ENCODE peak calls at places on chromosomes 2 and 18, in nine cellular contexts. P, D, W, E, C, B, U, K and R are unnamed samples.

GRCh38 chr2:240452471-240453256 is 17.2 kb downstream of the GPC1 start:
- DNase-seq in K (no peak), E (peak), U (peak), B (peak), P (peak), D (no peak), W (peak), C (no peak), R (peak)

GRCh38 chr2:3430211-3430610 is 50.7 kb downstream of the TRAPPC12 start:
- DNase-seq in D (no peak), C (no peak), U (no peak), P (no peak), E (no peak), W (no peak), K (no peak), B (no peak), R (no peak)

GRCh38 chr2:221741496-221742211 is 169.6 kb upstream of the EPHA4 start:
- DNase-seq in C (no peak), U (no peak), D (no peak), W (no peak), K (no peak), B (no peak), E (no peak), P (no peak), R (no peak)

GRCh38 chr2:48692292-48692691 is 63.2 kb downstream of the LHCGR start:
- DNase-seq in W (no peak), U (no peak), D (no peak), B (no peak), C (no peak), K (no peak), E (no peak), P (no peak), R (no peak)

GRCh38 chr2:130393318-130393910 is 37.6 kb downstream of the PTPN18 start:
- DNase-seq in K (no peak), U (peak), D (no peak), E (peak), P (no peak), W (peak), C (no peak), B (no peak), R (no peak)

GRCh38 chr2:130837811-130838565 is 1.3 kb downstream of the ARHGEF4 start:
- DNase-seq in D (no peak), K (no peak), E (no peak), C (no peak), W (no peak), B (no peak), U (no peak), P (no peak), R (no peak)

GRCh38 chr18:76491801-76492668 is 3.0 kb downstream of the ZNF516 start:
- DNase-seq in B (peak), C (no peak), D (no peak), P (peak), U (peak), E (no peak), K (no peak), W (no peak), R (peak)

GRCh38 chr2:56244911-56245530 is 61.2 kb downstream of the CCDC85A start:
- DNase-seq in U (no peak), B (no peak), P (no peak), E (no peak), W (peak), C (no peak), K (no peak), D (no peak), R (no peak)

GRCh38 chr18:43248610-43249249 is 28.6 kb downstream of the SYT4 start:
- DNase-seq in E (no peak), D (no peak), P (no peak), W (no peak), K (no peak), B (no peak), C (no peak), U (no peak), R (no peak)

GRCh38 chr18:22912835-22913234 is 20.3 kb upstream of the RBBP8 start:
- DNase-seq in K (no peak), P (no peak), W (peak), U (no peak), B (no peak), E (no peak), C (no peak), D (no peak), R (no peak)

GRCh38 chr18:45951021-45951714 is 16.0 kb downstream of the EPG5 start:
- DNase-seq in U (no peak), C (peak), W (peak), P (no peak), K (no peak), E (peak), B (peak), D (no peak), R (no peak)

GRCh38 chr2:61469424-61470121 is 1.3 kb downstream of the USP34 start:
- DNase-seq in E (no peak), C (no peak), U (no peak), D (no peak), B (peak), W (peak), P (no peak), K (no peak), R (no peak)

GRCh38 chr18:33578371-33579146 is 540 bp downstream of the ASXL3 start:
- DNase-seq in E (no peak), K (no peak), P (peak), D (no peak), C (peak), B (no peak), U (peak), W (no peak), R (peak)

GRCh38 chr2:128469203-128469602 is 150.5 kb upstream of the HS6ST1 start:
- DNase-seq in U (peak), W (peak), K (no peak), E (no peak), C (no peak), P (no peak), D (no peak), B (no peak), R (no peak)

GRCh38 chr2:108579631-108580030 is 45.4 kb downstream of the LIMS1 start:
- DNase-seq in W (peak), P (no peak), D (no peak), B (peak), E (peak), K (no peak), U (no peak), C (no peak), R (no peak)